ENCODE peak calls at places on chromosomes 12 and 14, in six cellular contexts. K is HCT116; F is Right ventricle myocardium superior; B is mucosa of gallbladder; N is RPMI7951; Q is CD4-positive, CD25-positive, alpha-beta regulatory T cell. M is an unnamed sample.

GRCh38 chr12:91173139-91173538 is 9.5 kb downstream of the DCN start:
- DNase-seq in K (no peak), F (no peak), B (no peak), N (peak; percentile 30), Q (no peak), M (no peak)

GRCh38 chr12:22101749-22102243 is 55.8 kb downstream of the CMAS start:
- DNase-seq in K (no peak), F (peak; percentile 55), B (no peak), N (peak; percentile 93), Q (no peak), M (no peak)

GRCh38 chr12:70853326-70853725 is 67.2 kb downstream of the PTPRR start:
- DNase-seq in K (no peak), F (no peak), B (peak; percentile 54), N (peak; percentile 70), Q (no peak), M (no peak)

GRCh38 chr12:15732341-15733061 is 56.7 kb downstream of the EPS8 start:
- DNase-seq in K (peak; percentile 26), F (no peak), B (no peak), N (peak; percentile 39), Q (no peak), M (no peak)

GRCh38 chr12:41092115-41092514 is 96.0 kb upstream of the PDZRN4 start:
- DNase-seq in K (no peak), F (no peak), B (no peak), N (no peak), Q (no peak), M (no peak)

GRCh38 chr14:34137001-34137400 is 186.1 kb upstream of the EGLN3 start:
- DNase-seq in K (no peak), F (no peak), B (no peak), N (no peak), Q (no peak), M (no peak)

GRCh38 chr12:112705037-112705632 is 86.4 kb upstream of the RPH3A start:
- DNase-seq in K (no peak), F (no peak), B (no peak), N (no peak), Q (no peak), M (no peak)

GRCh38 chr12:52522346-52523011 is 2.3 kb upstream of the KRT5 start:
- DNase-seq in K (peak; percentile 27), F (no peak), B (peak; percentile 41), N (peak; percentile 9), Q (no peak), M (no peak)

GRCh38 chr12:4700621-4701026 is 19.6 kb upstream of the GALNT8 start:
- DNase-seq in K (no peak), F (peak; percentile 82), B (peak; percentile 20), N (no peak), Q (no peak), M (peak; percentile 48)

GRCh38 chr14:53509845-53510244 is 356.7 kb upstream of the DDHD1 start:
- DNase-seq in K (no peak), F (no peak), B (peak; percentile 33), N (no peak), Q (no peak), M (no peak)

GRCh38 chr14:29494312-29494711 is 433.3 kb downstream of the PRKD1 start:
- DNase-seq in K (no peak), F (no peak), B (no peak), N (no peak), Q (no peak), M (no peak)

GRCh38 chr12:51434305-51434704 is 9.7 kb downstream of the SLC4A8 start:
- DNase-seq in K (no peak), F (no peak), B (no peak), N (no peak), Q (no peak), M (no peak)

GRCh38 chr14:101495284-101495683 is 66.0 kb upstream of the DIO3 start:
- DNase-seq in K (no peak), F (no peak), B (no peak), N (no peak), Q (no peak), M (no peak)

GRCh38 chr14:73058923-73059311 is 583 bp downstream of the RBM25 start:
- DNase-seq in K (no peak), F (no peak), B (peak; percentile 26), N (peak; percentile 36), Q (no peak), M (no peak)

GRCh38 chr12:54017027-54017788 is 8.4 kb downstream of the HOXC8 start:
- DNase-seq in K (no peak), F (no peak), B (no peak), N (peak; percentile 50), Q (no peak), M (no peak)

GRCh38 chr12:6082613-6083012 is 41.9 kb downstream of the VWF start:
- DNase-seq in K (no peak), F (no peak), B (no peak), N (no peak), Q (no peak), M (no peak)

GRCh38 chr14:20808084-20808483 is 5.4 kb upstream of the RNASE1 start:
- DNase-seq in K (no peak), F (no peak), B (no peak), N (no peak), Q (no peak), M (no peak)

GRCh38 chr14:72745546-72745945 is 148.4 kb downstream of the DPF3 start:
- DNase-seq in K (no peak), F (no peak), B (peak; percentile 4), N (peak; percentile 82), Q (no peak), M (no peak)

GRCh38 chr14:74670726-74671125 is 42.2 kb downstream of the AREL1 start:
- DNase-seq in K (no peak), F (no peak), B (no peak), N (peak; percentile 55), Q (no peak), M (no peak)

GRCh38 chr12:121861549-121862254 is 3.0 kb upstream of the HPD start:
- DNase-seq in K (no peak), F (no peak), B (no peak), N (peak; percentile 40), Q (no peak), M (no peak)

GRCh38 chr12:94553130-94553519 is 93.5 kb upstream of the CEP83 start:
- DNase-seq in K (peak; percentile 51), F (no peak), B (peak; percentile 22), N (peak; percentile 84), Q (no peak), M (no peak)

GRCh38 chr14:63564318-63564717 is 21.1 kb upstream of the PPP2R5E start:
- DNase-seq in K (no peak), F (peak; percentile 46), B (no peak), N (no peak), Q (no peak), M (peak; percentile 9)

GRCh38 chr14:62087191-62087590 is 325.0 kb downstream of the SNAPC1 start:
- DNase-seq in K (no peak), F (no peak), B (no peak), N (no peak), Q (no peak), M (no peak)

GRCh38 chr12:59792647-59793046 is 196.8 kb downstream of the SLC16A7 start:
- DNase-seq in K (no peak), F (no peak), B (no peak), N (no peak), Q (no peak), M (no peak)

GRCh38 chr12:58564721-58565120 is 355.6 kb downstream of the LRIG3 start:
- DNase-seq in K (no peak), F (no peak), B (no peak), N (no peak), Q (no peak), M (no peak)

GRCh38 chr12:113057565-113058485 is 1.3 kb downstream of the DTX1 start:
- DNase-seq in K (no peak), F (no peak), B (no peak), N (no peak), Q (no peak), M (no peak)

GRCh38 chr14:21025374-21026151 is 702 bp upstream of the NDRG2 start:
- DNase-seq in K (no peak), F (peak; percentile 91), B (peak; percentile 46), N (no peak), Q (no peak), M (peak; percentile 93)

GRCh38 chr14:64632056-64632455 is 72.2 kb upstream of the PLEKHG3 start:
- DNase-seq in K (no peak), F (no peak), B (no peak), N (peak; percentile 38), Q (no peak), M (no peak)

GRCh38 chr14:31208546-31209424 is 1.2 kb upstream of the HECTD1 start:
- DNase-seq in K (no peak), F (no peak), B (no peak), N (no peak), Q (no peak), M (no peak)

GRCh38 chr14:51901475-51902024 is 41.1 kb downstream of the GNG2 start:
- DNase-seq in K (no peak), F (no peak), B (no peak), N (no peak), Q (peak; percentile 36), M (no peak)

M was measured in heart right ventricle.